ENCODE peak calls at places on chromosome 9, in ten cellular contexts. F is coronary artery, X is endodermal cell, B is GM12864, R is mammary epithelial cell, V is lung, A is astrocyte of the spinal cord, K is tibial artery, W is breast epithelium, H is HCT116. J is an unnamed sample.

GRCh38 chr9:68895741-68896478 is 118.0 kb downstream of the PRKACG start:
- DNase-seq in F (no peak), X (no peak), B (peak), R (no peak), V (no peak), A (no peak), K (no peak), W (no peak), H (no peak), J (peak)

GRCh38 chr9:124180557-124180956 is 77.2 kb upstream of the NEK6 start:
- DNase-seq in F (no peak), X (no peak), B (no peak), R (no peak), V (no peak), A (no peak), K (peak), W (no peak), H (no peak), J (peak)

GRCh38 chr9:120579139-120579749 is 723 bp downstream of the CDK5RAP2 start:
- DNase-seq in F (no peak), X (no peak), B (no peak), R (peak), V (peak), A (no peak), K (no peak), W (no peak), H (no peak), J (peak)

GRCh38 chr9:134034215-134035040 is 9.1 kb downstream of the BRD3OS start:
- DNase-seq in F (no peak), X (no peak), B (no peak), R (no peak), V (no peak), A (no peak), K (no peak), W (no peak), H (no peak), J (no peak)

GRCh38 chr9:97445119-97445701 is 33.3 kb downstream of the TDRD7 start:
- DNase-seq in F (no peak), X (no peak), B (no peak), R (peak), V (no peak), A (no peak), K (no peak), W (no peak), H (no peak), J (no peak)

GRCh38 chr9:17800397-17800796 is 221.5 kb downstream of the SH3GL2 start:
- DNase-seq in F (no peak), X (peak), B (no peak), R (no peak), V (no peak), A (no peak), K (no peak), W (no peak), H (no peak), J (no peak)

GRCh38 chr9:33719581-33720374 is 75.6 kb upstream of the PRSS3 start:
- DNase-seq in F (no peak), X (peak), B (no peak), R (peak), V (no peak), A (no peak), K (no peak), W (no peak), H (no peak), J (peak)

GRCh38 chr9:131722260-131722659 is 17.6 kb downstream of the RAPGEF1 start:
- DNase-seq in F (no peak), X (no peak), B (no peak), R (no peak), V (no peak), A (no peak), K (no peak), W (no peak), H (no peak), J (peak)

GRCh38 chr9:93893899-93894690 is 61.1 kb downstream of the BARX1 start:
- DNase-seq in F (peak), X (peak), B (no peak), R (no peak), V (no peak), A (no peak), K (no peak), W (peak), H (no peak), J (no peak)

DNA sequence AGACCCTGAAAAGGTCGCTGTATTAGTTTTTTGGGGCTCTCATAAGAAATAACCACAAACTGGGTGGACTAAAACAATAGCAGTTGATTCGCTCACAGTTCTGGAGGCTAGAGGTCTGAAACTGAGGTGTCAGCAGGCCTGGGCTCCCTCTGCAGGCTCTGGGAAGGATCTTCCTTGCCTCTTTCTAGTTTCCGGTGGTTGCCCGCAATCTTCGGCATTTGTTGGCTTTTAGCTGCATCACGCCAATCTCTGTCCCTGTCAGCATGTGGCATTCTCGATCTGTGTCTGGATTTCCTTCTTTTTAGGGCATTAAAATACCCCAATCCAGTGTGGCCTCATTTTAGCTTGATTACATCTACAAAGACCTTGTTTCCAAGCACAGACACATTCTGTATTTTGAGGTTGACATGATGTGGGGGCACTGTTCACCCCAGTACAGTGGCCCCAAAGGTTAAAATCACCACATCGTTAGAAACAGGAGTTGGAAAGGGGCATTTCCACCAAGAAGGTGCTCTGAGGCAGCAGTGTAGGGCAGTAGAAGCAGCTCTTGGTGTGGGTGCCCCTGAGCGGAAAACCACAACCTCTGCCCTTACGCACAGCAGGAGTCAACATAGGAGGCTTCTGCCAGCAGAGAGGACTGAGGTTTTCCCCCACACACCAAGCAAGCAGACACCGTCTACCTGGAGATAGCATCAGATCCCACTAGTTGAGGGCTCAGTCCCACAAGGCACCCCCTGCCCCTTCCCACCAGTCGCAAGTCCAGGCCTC is 13.5 kb downstream of the ZNF79 start:
- DNase-seq in F (no peak), X (peak), B (no peak), R (no peak), V (no peak), A (no peak), K (no peak), W (no peak), H (no peak), J (no peak)
- TF ChIP-seq CTCF in F (no peak), X (peak), B (no peak), R (peak), V (no peak), A (peak), K (no peak), W (no peak), H (no peak), J (no peak)

DNA sequence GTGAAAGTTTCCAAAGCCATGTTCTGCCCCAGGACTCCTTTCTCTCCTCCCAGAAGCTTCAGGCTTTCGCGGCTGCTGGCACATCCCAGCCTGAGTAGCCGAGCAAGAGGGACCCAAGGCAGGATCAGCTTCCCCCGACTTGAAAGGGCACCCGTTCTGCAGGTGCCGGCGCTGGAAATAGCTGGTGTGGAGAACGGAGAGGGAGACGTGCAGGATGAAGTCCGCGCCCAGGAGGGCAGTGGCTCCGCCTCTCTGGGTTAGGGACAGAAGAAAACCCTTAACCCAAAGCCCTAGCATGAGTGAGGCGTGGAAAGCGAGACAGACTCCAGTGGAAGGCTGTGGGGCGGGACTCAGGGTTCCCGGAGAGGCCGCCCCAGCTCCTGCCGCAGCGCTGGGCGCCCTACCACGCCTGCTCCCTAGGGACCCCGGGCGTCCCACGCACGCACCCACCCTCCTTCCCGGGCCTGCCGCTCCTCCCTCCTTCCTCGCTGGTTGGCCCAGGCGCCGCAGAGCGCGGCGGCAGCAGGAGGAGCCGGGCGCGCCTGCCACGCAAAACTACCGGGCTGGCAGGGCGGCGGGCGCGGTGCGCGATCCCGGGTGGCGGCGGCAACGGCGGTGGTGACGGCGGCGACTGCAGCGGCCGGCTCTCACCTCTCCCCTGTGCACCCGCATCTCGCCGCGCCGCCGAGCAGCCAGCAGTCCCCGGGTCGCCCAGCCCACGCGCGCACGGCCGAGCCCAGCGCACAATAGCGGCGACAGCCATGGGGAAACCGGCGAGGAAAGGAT is at the start of gene SLC1A1:
- DNase-seq in F (peak), X (peak), B (peak), R (peak), V (peak), A (peak), K (peak), W (peak), H (peak), J (peak)
- H3K4me3 ChIP-seq in F (peak), X (peak), B (peak), R (peak), V (peak), A (peak), K (peak), W (peak), H (peak), J (peak)

GRCh38 chr9:109248133-109248581 is 72.7 kb downstream of the EPB41L4B start:
- DNase-seq in F (no peak), X (no peak), B (no peak), R (no peak), V (no peak), A (no peak), K (no peak), W (no peak), H (no peak), J (peak)
- TF ChIP-seq CTCF in F (no peak), X (peak), B (no peak), R (no peak), V (no peak), A (peak), K (no peak), W (no peak), H (no peak), J (peak)

DNA sequence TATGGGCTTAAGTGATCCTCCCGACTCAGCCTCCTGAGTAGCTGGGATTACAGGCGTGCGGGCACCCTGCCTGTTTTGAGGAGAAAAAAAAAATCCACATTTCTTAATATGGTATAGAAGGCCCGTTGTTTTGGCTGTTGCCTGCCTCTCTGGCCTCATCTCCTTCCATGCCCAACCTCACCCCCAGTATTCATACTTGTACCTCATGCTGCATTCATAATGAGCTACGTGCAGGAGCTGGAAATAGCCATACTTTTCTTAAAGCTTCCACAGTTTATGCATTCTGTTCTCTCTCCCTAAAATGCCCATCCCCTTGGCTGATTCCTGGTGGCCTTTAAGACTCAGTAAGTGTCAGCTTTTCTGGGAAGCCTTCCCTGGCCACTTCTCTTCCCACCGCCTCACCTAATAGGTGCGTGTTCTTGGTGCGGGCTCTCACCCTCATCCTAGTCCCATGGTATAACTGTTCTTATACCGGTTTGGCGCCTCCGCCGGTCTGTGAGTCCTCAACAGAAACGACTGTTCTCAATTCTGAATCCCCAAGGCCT is 2.1 kb upstream of the TPM2 start:
- DNase-seq in F (no peak), X (peak), B (no peak), R (no peak), V (no peak), A (no peak), K (peak), W (no peak), H (no peak), J (no peak)
- H3K4me3 ChIP-seq in F (peak), X (peak), B (no peak), R (no peak), V (no peak), A (no peak), K (peak), W (no peak), H (no peak), J (no peak)

GRCh38 chr9:78871086-78871451 is 574.1 kb downstream of the PSAT1 start:
- DNase-seq in F (no peak), X (no peak), B (no peak), R (no peak), V (no peak), A (peak), K (no peak), W (no peak), H (no peak), J (no peak)
- TF ChIP-seq CTCF in F (no peak), X (no peak), B (no peak), R (no peak), V (no peak), A (no peak), K (no peak), W (no peak), H (no peak), J (no peak)

DNA sequence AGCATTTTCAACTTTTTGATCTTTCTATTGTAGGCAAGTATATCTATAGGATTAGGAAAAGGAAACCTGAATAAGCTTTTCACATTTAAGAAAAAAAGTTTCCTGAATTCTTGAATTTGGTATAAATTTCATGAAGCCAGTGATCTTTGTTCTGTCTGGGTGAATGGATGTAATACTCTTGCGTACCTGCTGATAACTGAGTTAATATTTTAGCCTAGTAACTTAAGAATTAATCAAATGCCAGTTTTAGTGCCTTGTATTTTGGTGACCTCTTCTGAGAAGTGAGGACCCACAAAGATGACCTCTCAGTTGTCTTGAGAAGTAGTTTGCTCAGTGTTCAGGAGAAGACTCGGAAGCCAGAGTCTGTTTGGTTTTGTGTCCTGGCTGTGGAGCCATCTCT is 77.9 kb downstream of the UHRF2 start:
- DNase-seq in F (no peak), X (no peak), B (no peak), R (no peak), V (no peak), A (no peak), K (no peak), W (no peak), H (no peak), J (no peak)
- H3K4me3 ChIP-seq in F (no peak), X (no peak), B (no peak), R (no peak), V (no peak), A (no peak), K (no peak), W (no peak), H (no peak), J (no peak)

GRCh38 chr9:115086461-115086860 is 31.5 kb downstream of the TNC start:
- DNase-seq in F (no peak), X (no peak), B (no peak), R (no peak), V (no peak), A (no peak), K (no peak), W (no peak), H (no peak), J (no peak)
- TF ChIP-seq CTCF in F (no peak), X (no peak), B (no peak), R (no peak), V (no peak), A (no peak), K (no peak), W (no peak), H (no peak), J (no peak)

DNA sequence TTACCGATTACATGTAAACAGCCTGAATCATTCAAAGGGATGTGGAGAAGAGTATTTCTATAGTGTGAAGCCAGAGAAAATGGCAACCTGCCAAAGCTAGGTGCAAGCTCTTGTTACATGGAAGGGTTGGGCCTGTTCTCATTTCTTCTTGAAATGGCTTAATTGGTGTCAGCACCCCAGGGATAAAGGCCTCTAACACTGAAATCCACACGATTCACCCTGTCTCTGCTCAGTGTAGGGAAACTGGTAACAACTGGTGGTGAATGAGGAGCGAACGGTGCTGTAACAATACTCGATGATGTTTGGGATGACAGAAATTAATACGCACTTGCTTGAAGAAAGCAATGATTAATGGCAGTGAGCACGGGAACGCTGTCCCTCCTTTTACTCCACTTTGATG is 16.2 kb downstream of the PBX3 start:
- DNase-seq in F (no peak), X (no peak), B (no peak), R (peak), V (no peak), A (peak), K (no peak), W (no peak), H (no peak), J (peak)
- H3K4me3 ChIP-seq in F (no peak), X (no peak), B (no peak), R (no peak), V (no peak), A (no peak), K (no peak), W (no peak), H (no peak), J (no peak)

GRCh38 chr9:76298497-76299144 is 95.6 kb downstream of the RFK start:
- DNase-seq in F (no peak), X (peak), B (no peak), R (peak), V (no peak), A (no peak), K (no peak), W (no peak), H (no peak), J (no peak)
- TF ChIP-seq CTCF in F (no peak), X (peak), B (no peak), R (no peak), V (no peak), A (no peak), K (no peak), W (no peak), H (no peak), J (no peak)